ENCODE peak calls at places on chromosomes 3 and 15, in five cellular contexts. One of them, this sample, is unnamed.

GRCh38 chr3:126375835-126376331 is 18.7 kb upstream of the KLF15 start:
- DNase-seq in HT-29: no peak
- DNase-seq in left cardiac atrium: no peak
- DNase-seq in NCI-H774: no peak
- DNase-seq in RWPE1: no peak
- DNase-seq in this sample: no peak

GRCh38 chr3:65558821-65559220 is 479.9 kb downstream of the MAGI1 start:
- DNase-seq in HT-29: no peak
- DNase-seq in left cardiac atrium: no peak
- DNase-seq in NCI-H774: no peak
- DNase-seq in RWPE1: no peak
- DNase-seq in this sample: no peak

GRCh38 chr15:92059036-92059970 is 205.8 kb downstream of the SLCO3A1 start:
- DNase-seq in HT-29: no peak
- DNase-seq in left cardiac atrium: peak; percentile 52
- DNase-seq in NCI-H774: no peak
- DNase-seq in RWPE1: peak; percentile 29
- DNase-seq in this sample: no peak

GRCh38 chr15:58535894-58536293 is 104.1 kb downstream of the LIPC start:
- DNase-seq in HT-29: no peak
- DNase-seq in left cardiac atrium: no peak
- DNase-seq in NCI-H774: no peak
- DNase-seq in RWPE1: no peak
- DNase-seq in this sample: no peak

GRCh38 chr15:92655178-92655995 is at the start of gene FAM174B:
- DNase-seq in HT-29: peak; percentile 64
- DNase-seq in left cardiac atrium: peak; percentile 54
- DNase-seq in NCI-H774: peak; percentile 55
- DNase-seq in RWPE1: no peak
- DNase-seq in this sample: no peak

GRCh38 chr15:58233341-58233740 is 95.2 kb downstream of the AQP9 start:
- DNase-seq in HT-29: no peak
- DNase-seq in left cardiac atrium: no peak
- DNase-seq in NCI-H774: no peak
- DNase-seq in RWPE1: no peak
- DNase-seq in this sample: no peak

GRCh38 chr15:70376031-70376928 is 278.6 kb upstream of the TLE3 start:
- DNase-seq in HT-29: no peak
- DNase-seq in left cardiac atrium: no peak
- DNase-seq in NCI-H774: no peak
- DNase-seq in RWPE1: no peak
- DNase-seq in this sample: no peak

GRCh38 chr15:84811828-84812227 is 5.3 kb upstream of the ALPK3 start:
- DNase-seq in HT-29: no peak
- DNase-seq in left cardiac atrium: no peak
- DNase-seq in NCI-H774: no peak
- DNase-seq in RWPE1: no peak
- DNase-seq in this sample: no peak

GRCh38 chr15:39641187-39641889 is 60.5 kb downstream of the THBS1 start:
- DNase-seq in HT-29: no peak
- DNase-seq in left cardiac atrium: no peak
- DNase-seq in NCI-H774: no peak
- DNase-seq in RWPE1: peak; percentile 63
- DNase-seq in this sample: no peak

GRCh38 chr3:15977598-15978232 is 179.9 kb upstream of the ANKRD28 start:
- DNase-seq in HT-29: no peak
- DNase-seq in left cardiac atrium: no peak
- DNase-seq in NCI-H774: no peak
- DNase-seq in RWPE1: no peak
- DNase-seq in this sample: no peak

GRCh38 chr15:57861805-57862586 is 155.5 kb downstream of the POLR2M start:
- DNase-seq in HT-29: peak; percentile 16
- DNase-seq in left cardiac atrium: no peak
- DNase-seq in NCI-H774: no peak
- DNase-seq in RWPE1: peak; percentile 45
- DNase-seq in this sample: no peak

GRCh38 chr3:41286305-41286704 is 87.0 kb downstream of the CTNNB1 start:
- DNase-seq in HT-29: no peak
- DNase-seq in left cardiac atrium: no peak
- DNase-seq in NCI-H774: no peak
- DNase-seq in RWPE1: no peak
- DNase-seq in this sample: no peak

GRCh38 chr3:25971736-25972135 is 181.8 kb downstream of the OXSM start:
- DNase-seq in HT-29: no peak
- DNase-seq in left cardiac atrium: no peak
- DNase-seq in NCI-H774: no peak
- DNase-seq in RWPE1: no peak
- DNase-seq in this sample: no peak

GRCh38 chr3:25901796-25902195 is 111.9 kb downstream of the OXSM start:
- DNase-seq in HT-29: no peak
- DNase-seq in left cardiac atrium: no peak
- DNase-seq in NCI-H774: no peak
- DNase-seq in RWPE1: no peak
- DNase-seq in this sample: no peak

GRCh38 chr3:71104090-71104489 is 479.4 kb downstream of the FOXP1 start:
- DNase-seq in HT-29: no peak
- DNase-seq in left cardiac atrium: no peak
- DNase-seq in NCI-H774: no peak
- DNase-seq in RWPE1: no peak
- DNase-seq in this sample: no peak

GRCh38 chr3:147656023-147656422 is 246.9 kb downstream of the ZIC1 start:
- DNase-seq in HT-29: peak; percentile 34
- DNase-seq in left cardiac atrium: no peak
- DNase-seq in NCI-H774: no peak
- DNase-seq in RWPE1: no peak
- DNase-seq in this sample: no peak

GRCh38 chr15:52667597-52667996 is 11.6 kb downstream of the ATOSA start:
- DNase-seq in HT-29: no peak
- DNase-seq in left cardiac atrium: no peak
- DNase-seq in NCI-H774: no peak
- DNase-seq in RWPE1: no peak
- DNase-seq in this sample: no peak

GRCh38 chr3:190076601-190077444 is 43.9 kb downstream of the P3H2 start:
- DNase-seq in HT-29: no peak
- DNase-seq in left cardiac atrium: no peak
- DNase-seq in NCI-H774: no peak
- DNase-seq in RWPE1: peak; percentile 94
- DNase-seq in this sample: no peak

GRCh38 chr15:63043391-63044076 is 987 bp downstream of the TPM1 start:
- DNase-seq in HT-29: no peak
- DNase-seq in left cardiac atrium: peak; percentile 41
- DNase-seq in NCI-H774: no peak
- DNase-seq in RWPE1: no peak
- DNase-seq in this sample: no peak

GRCh38 chr3:167917969-167918368 is 177.8 kb downstream of the GOLIM4 start:
- DNase-seq in HT-29: no peak
- DNase-seq in left cardiac atrium: no peak
- DNase-seq in NCI-H774: no peak
- DNase-seq in RWPE1: no peak
- DNase-seq in this sample: no peak

GRCh38 chr15:82177291-82178010 is 85.1 kb downstream of the EFL1 start:
- DNase-seq in HT-29: no peak
- DNase-seq in left cardiac atrium: no peak
- DNase-seq in NCI-H774: no peak
- DNase-seq in RWPE1: no peak
- DNase-seq in this sample: no peak

GRCh38 chr3:9809239-9809614 is 835 bp upstream of the TTLL3 start:
- DNase-seq in HT-29: no peak
- DNase-seq in left cardiac atrium: no peak
- DNase-seq in NCI-H774: no peak
- DNase-seq in RWPE1: no peak
- DNase-seq in this sample: no peak

GRCh38 chr3:135368316-135368715 is 573.3 kb downstream of the EPHB1 start:
- DNase-seq in HT-29: no peak
- DNase-seq in left cardiac atrium: no peak
- DNase-seq in NCI-H774: no peak
- DNase-seq in RWPE1: no peak
- DNase-seq in this sample: no peak

GRCh38 chr15:89362203-89363101 is 27.8 kb upstream of the POLG start:
- DNase-seq in HT-29: no peak
- DNase-seq in left cardiac atrium: no peak
- DNase-seq in NCI-H774: peak; percentile 62
- DNase-seq in RWPE1: no peak
- DNase-seq in this sample: peak; percentile 23

GRCh38 chr3:152331018-152331541 is 62.4 kb downstream of the MBNL1 start:
- DNase-seq in HT-29: no peak
- DNase-seq in left cardiac atrium: peak; percentile 37
- DNase-seq in NCI-H774: no peak
- DNase-seq in RWPE1: peak; percentile 62
- DNase-seq in this sample: no peak

This sample was measured in NCI-H2107.